ENCODE peak calls at places on chromosomes 4 and X, in five cellular contexts. One of them, this sample, is unnamed.
A peak's percentile ranks its signal among the peaks of the same experiment; 100 is the strongest.

GRCh38 chr4:17680985-17681920 is 66.8 kb downstream of the MED28 start:
- DNase-seq in H1: no peak
- DNase-seq in HepG2: no peak
- DNase-seq in GM12892: no peak
- DNase-seq in GM12878: no peak
- DNase-seq in this sample: no peak

GRCh38 chr4:17490575-17491059 is 21.3 kb downstream of the QDPR start:
- DNase-seq in H1: no peak
- DNase-seq in HepG2: peak; percentile 88
- DNase-seq in GM12892: no peak
- DNase-seq in GM12878: no peak
- DNase-seq in this sample: no peak

GRCh38 chr4:100103671-100104070 is 86.6 kb downstream of the DDIT4L start:
- DNase-seq in H1: no peak
- DNase-seq in HepG2: no peak
- DNase-seq in GM12892: no peak
- DNase-seq in GM12878: no peak
- DNase-seq in this sample: no peak

GRCh38 chr4:2806392-2807355 is 13.8 kb downstream of the SH3BP2 start:
- DNase-seq in H1: no peak
- DNase-seq in HepG2: no peak
- DNase-seq in GM12892: no peak
- DNase-seq in GM12878: no peak
- DNase-seq in this sample: no peak

GRCh38 chr4:88857588-88857987 is 160.0 kb upstream of the NAP1L5 start:
- DNase-seq in H1: no peak
- DNase-seq in HepG2: no peak
- DNase-seq in GM12892: no peak
- DNase-seq in GM12878: no peak
- DNase-seq in this sample: no peak

GRCh38 chr4:102578819-102579218 is 77.7 kb downstream of the NFKB1 start:
- DNase-seq in H1: peak; percentile 44
- DNase-seq in HepG2: no peak
- DNase-seq in GM12892: no peak
- DNase-seq in GM12878: no peak
- DNase-seq in this sample: no peak

GRCh38 chr4:150569384-150569987 is 12.5 kb upstream of the MAB21L2 start:
- DNase-seq in H1: no peak
- DNase-seq in HepG2: no peak
- DNase-seq in GM12892: no peak
- DNase-seq in GM12878: no peak
- DNase-seq in this sample: no peak

GRCh38 chrX:115912372-115912897 is 258.1 kb upstream of the AGTR2 start:
- DNase-seq in H1: no peak
- DNase-seq in HepG2: no peak
- DNase-seq in GM12892: no peak
- DNase-seq in GM12878: peak; percentile 57
- DNase-seq in this sample: no peak

GRCh38 chr4:25144870-25145481 is 15.3 kb downstream of the SEPSECS start:
- DNase-seq in H1: no peak
- DNase-seq in HepG2: no peak
- DNase-seq in GM12892: no peak
- DNase-seq in GM12878: no peak
- DNase-seq in this sample: no peak

GRCh38 chr4:128384091-128384520 is 96.5 kb upstream of the PGRMC2 start:
- DNase-seq in H1: no peak
- DNase-seq in HepG2: no peak
- DNase-seq in GM12892: no peak
- DNase-seq in GM12878: no peak
- DNase-seq in this sample: no peak

GRCh38 chrX:65821721-65822496 is 154.5 kb downstream of the MSN start:
- DNase-seq in H1: no peak
- DNase-seq in HepG2: no peak
- DNase-seq in GM12892: peak; percentile 11
- DNase-seq in GM12878: no peak
- DNase-seq in this sample: peak; percentile 5

GRCh38 chrX:154721155-154721554 is 29.7 kb downstream of the GAB3 start:
- DNase-seq in H1: no peak
- DNase-seq in HepG2: no peak
- DNase-seq in GM12892: no peak
- DNase-seq in GM12878: no peak
- DNase-seq in this sample: no peak

GRCh38 chrX:17519349-17519748 is 144.3 kb downstream of the NHS start:
- DNase-seq in H1: no peak
- DNase-seq in HepG2: no peak
- DNase-seq in GM12892: no peak
- DNase-seq in GM12878: no peak
- DNase-seq in this sample: no peak

GRCh38 chr4:52657317-52657629 is 1.8 kb downstream of the USP46 start:
- DNase-seq in H1: no peak
- DNase-seq in HepG2: no peak
- DNase-seq in GM12892: no peak
- DNase-seq in GM12878: no peak
- DNase-seq in this sample: no peak

GRCh38 chr4:117421706-117422105 is 336.3 kb upstream of the TRAM1L1 start:
- DNase-seq in H1: no peak
- DNase-seq in HepG2: no peak
- DNase-seq in GM12892: no peak
- DNase-seq in GM12878: no peak
- DNase-seq in this sample: no peak

GRCh38 chr4:117417856-117418255 is 332.5 kb upstream of the TRAM1L1 start:
- DNase-seq in H1: no peak
- DNase-seq in HepG2: no peak
- DNase-seq in GM12892: no peak
- DNase-seq in GM12878: no peak
- DNase-seq in this sample: no peak

GRCh38 chr4:117420966-117421365 is 335.6 kb upstream of the TRAM1L1 start:
- DNase-seq in H1: no peak
- DNase-seq in HepG2: no peak
- DNase-seq in GM12892: no peak
- DNase-seq in GM12878: no peak
- DNase-seq in this sample: no peak

GRCh38 chr4:117422272-117422671 is 336.9 kb upstream of the TRAM1L1 start:
- DNase-seq in H1: no peak
- DNase-seq in HepG2: no peak
- DNase-seq in GM12892: no peak
- DNase-seq in GM12878: no peak
- DNase-seq in this sample: no peak
- TF ChIP-seq TAF1 in H1: no peak
- TF ChIP-seq TAF1 in HepG2: no peak
- TF ChIP-seq TAF1 in GM12892: no peak
- TF ChIP-seq TAF1 in GM12878: no peak
- TF ChIP-seq TAF1 in this sample: no peak

GRCh38 chrX:141662781-141663180 is 35.8 kb downstream of the SPANXD start:
- DNase-seq in H1: no peak
- DNase-seq in HepG2: no peak
- DNase-seq in GM12892: no peak
- DNase-seq in GM12878: no peak
- DNase-seq in this sample: no peak
- TF ChIP-seq POLR2A in H1: no peak
- TF ChIP-seq POLR2A in HepG2: no peak
- TF ChIP-seq POLR2A in GM12892: no peak
- TF ChIP-seq POLR2A in GM12878: no peak
- TF ChIP-seq POLR2A in this sample: no peak

DNA sequence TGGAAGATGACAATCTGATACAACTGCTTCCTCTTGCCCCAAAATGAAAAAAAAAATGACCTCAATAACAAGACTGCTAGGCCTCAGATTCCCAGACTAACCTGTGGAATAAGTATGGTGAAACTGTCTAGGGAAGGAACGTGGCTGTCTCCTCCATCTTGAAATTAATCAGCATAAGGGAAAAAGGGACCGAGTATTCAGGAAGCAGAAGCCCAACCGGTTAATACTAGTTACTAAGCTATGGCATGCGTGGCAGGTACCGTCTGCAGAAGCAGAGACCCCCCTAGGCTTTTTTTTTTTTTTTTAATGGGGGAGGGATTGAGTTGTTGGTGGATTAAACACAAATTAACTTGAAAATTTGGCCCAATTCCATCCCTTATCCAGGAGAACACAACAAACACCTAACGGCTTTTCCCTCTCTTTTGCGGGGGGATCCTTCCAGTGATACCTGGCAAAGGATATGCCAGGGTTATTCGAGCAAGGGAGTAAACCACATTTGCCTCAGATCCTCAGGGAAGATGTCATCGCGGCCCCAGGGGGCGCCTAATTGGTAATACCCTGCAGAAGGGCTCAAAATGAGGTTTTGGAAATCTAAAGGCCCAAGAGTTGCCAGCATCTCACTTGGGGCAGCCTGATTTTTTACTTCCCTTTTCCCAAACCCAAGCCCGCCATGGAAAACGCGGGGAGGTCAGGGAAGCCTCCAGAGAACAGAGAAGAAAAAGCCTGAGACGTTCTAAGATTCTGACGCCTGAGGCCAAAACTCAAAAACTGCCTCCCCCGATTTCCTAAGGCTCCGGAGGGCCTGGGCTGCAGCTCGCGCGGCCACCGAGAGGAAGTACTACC is 853 bp downstream of the RLIM start:
- DNase-seq in H1: no peak
- DNase-seq in HepG2: peak; percentile 6
- DNase-seq in GM12892: peak; percentile 4
- DNase-seq in GM12878: no peak
- DNase-seq in this sample: no peak
- TF ChIP-seq TAF1 in H1: no peak
- TF ChIP-seq TAF1 in HepG2: no peak
- TF ChIP-seq TAF1 in GM12892: no peak
- TF ChIP-seq TAF1 in GM12878: no peak
- TF ChIP-seq TAF1 in this sample: no peak

DNA sequence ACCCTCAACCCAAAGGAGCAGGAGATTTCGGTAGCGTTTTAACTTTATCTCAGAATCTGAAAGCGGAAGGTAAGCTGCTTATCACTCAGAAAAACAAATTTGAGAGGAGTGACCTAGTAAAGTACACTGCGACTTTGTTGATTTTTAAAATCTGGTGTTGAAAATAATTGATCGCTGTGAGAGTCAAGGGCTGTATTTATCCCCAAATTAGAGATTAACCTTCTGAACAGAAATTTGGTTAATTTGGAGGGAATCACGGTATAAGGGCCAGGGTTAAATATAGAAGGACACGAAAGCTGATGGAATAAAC is 212 bp downstream of the CLCN4 start:
- DNase-seq in H1: no peak
- DNase-seq in HepG2: no peak
- DNase-seq in GM12892: no peak
- DNase-seq in GM12878: no peak
- DNase-seq in this sample: no peak
- TF ChIP-seq POLR2A in H1: no peak
- TF ChIP-seq POLR2A in HepG2: peak; percentile 59
- TF ChIP-seq POLR2A in GM12892: no peak
- TF ChIP-seq POLR2A in GM12878: no peak
- TF ChIP-seq POLR2A in this sample: no peak

DNA sequence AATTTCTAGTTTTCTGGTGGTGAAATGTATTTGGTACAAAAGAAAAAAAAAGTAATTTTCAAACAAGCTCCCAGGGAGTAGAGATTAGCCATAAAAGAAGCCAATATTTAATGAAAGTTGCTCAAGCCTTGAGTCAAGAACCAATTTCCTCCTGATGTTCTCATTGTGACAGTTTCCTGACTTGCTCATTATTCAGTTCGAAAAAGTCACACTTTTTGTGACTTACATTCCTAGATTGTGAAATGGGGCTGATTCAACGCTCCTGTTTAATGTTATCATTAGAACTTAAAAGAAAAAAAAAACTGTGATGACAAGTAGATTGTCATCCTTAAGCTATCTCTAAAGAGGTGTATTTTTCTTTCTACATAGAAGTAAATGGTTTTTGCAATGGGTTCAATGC is 122.6 kb upstream of the BMPR1B start:
- DNase-seq in H1: no peak
- DNase-seq in HepG2: no peak
- DNase-seq in GM12892: no peak
- DNase-seq in GM12878: no peak
- DNase-seq in this sample: no peak
- TF ChIP-seq TAF1 in H1: no peak
- TF ChIP-seq TAF1 in HepG2: no peak
- TF ChIP-seq TAF1 in GM12892: no peak
- TF ChIP-seq TAF1 in GM12878: no peak
- TF ChIP-seq TAF1 in this sample: no peak

GRCh38 chr4:78781925-78782324 is 5.8 kb downstream of the BMP2K start:
- DNase-seq in H1: no peak
- DNase-seq in HepG2: no peak
- DNase-seq in GM12892: no peak
- DNase-seq in GM12878: no peak
- DNase-seq in this sample: no peak
- TF ChIP-seq POLR2A in H1: no peak
- TF ChIP-seq POLR2A in HepG2: no peak
- TF ChIP-seq POLR2A in GM12892: no peak
- TF ChIP-seq POLR2A in GM12878: no peak
- TF ChIP-seq POLR2A in this sample: no peak

DNA sequence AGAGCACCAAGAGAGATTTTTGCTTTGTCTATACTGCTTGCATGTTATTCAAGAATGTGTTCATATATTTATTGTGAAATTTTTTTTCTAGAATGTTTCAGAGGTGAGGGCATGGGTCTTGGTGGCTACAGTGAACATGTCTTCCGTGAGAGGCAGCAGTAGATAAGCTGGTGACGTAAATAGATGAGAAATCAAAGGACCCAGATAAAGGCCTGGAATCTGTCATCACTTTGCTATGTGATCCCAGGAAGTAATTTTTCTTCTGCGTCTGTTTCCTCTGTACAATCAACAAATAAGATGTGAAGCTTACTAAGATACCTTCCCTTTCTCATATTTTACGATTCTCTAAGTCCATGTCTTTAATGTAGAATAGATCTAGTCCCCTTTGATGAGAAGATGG is 129.1 kb downstream of the COL4A6 start:
- DNase-seq in H1: no peak
- DNase-seq in HepG2: peak; percentile 66
- DNase-seq in GM12892: no peak
- DNase-seq in GM12878: no peak
- DNase-seq in this sample: no peak
- TF ChIP-seq TAF1 in H1: no peak
- TF ChIP-seq TAF1 in HepG2: no peak
- TF ChIP-seq TAF1 in GM12892: no peak
- TF ChIP-seq TAF1 in GM12878: no peak
- TF ChIP-seq TAF1 in this sample: no peak

GRCh38 chr4:23888421-23889319 is 1.2 kb downstream of the PPARGC1A start:
- DNase-seq in H1: no peak
- DNase-seq in HepG2: peak; percentile 18
- DNase-seq in GM12892: no peak
- DNase-seq in GM12878: no peak
- DNase-seq in this sample: no peak
- TF ChIP-seq POLR2A in H1: no peak
- TF ChIP-seq POLR2A in HepG2: no peak
- TF ChIP-seq POLR2A in GM12892: no peak
- TF ChIP-seq POLR2A in GM12878: no peak
- TF ChIP-seq POLR2A in this sample: no peak

GRCh38 chrX:141638601-141639000 is 49.1 kb downstream of the SPANXA2 start:
- DNase-seq in H1: no peak
- DNase-seq in HepG2: no peak
- DNase-seq in GM12892: no peak
- DNase-seq in GM12878: no peak
- DNase-seq in this sample: no peak

GRCh38 chrX:141641138-141641537 is 51.6 kb downstream of the SPANXA2 start:
- DNase-seq in H1: no peak
- DNase-seq in HepG2: no peak
- DNase-seq in GM12892: no peak
- DNase-seq in GM12878: no peak
- DNase-seq in this sample: no peak

DNA sequence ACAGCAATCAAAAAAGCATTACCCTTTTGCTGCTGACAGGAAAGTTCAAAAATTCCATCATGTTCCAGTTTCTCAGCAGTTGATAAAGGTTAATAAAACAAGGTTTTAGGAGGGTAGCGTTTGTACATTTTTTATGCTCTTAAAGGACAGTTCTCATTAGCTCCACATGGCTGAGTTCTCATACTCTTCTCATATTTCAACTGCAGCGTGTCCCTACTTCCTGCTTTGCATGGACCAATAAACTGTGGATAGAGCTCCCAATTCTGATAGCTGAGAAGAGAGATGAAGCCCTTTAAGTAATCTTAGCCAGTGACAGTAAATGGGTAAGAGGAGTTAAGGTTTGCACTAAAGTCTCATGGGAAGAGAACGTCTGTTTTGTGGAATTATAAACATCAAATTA is 53.5 kb downstream of the SPANXA2 start:
- DNase-seq in H1: no peak
- DNase-seq in HepG2: no peak
- DNase-seq in GM12892: no peak
- DNase-seq in GM12878: no peak
- DNase-seq in this sample: no peak
- TF ChIP-seq TAF1 in H1: no peak
- TF ChIP-seq TAF1 in HepG2: no peak
- TF ChIP-seq TAF1 in GM12892: no peak
- TF ChIP-seq TAF1 in GM12878: no peak
- TF ChIP-seq TAF1 in this sample: no peak